ENCODE peak calls at places on chromosomes 3 and 15, in nine cellular contexts. P is SW480; F is NCI-H774; A is activated naive CD4-positive, alpha-beta T cell; C is NCI-H1436; G is neural crest cell; M is HS-27A; E is psoas muscle; Y is activated CD4-positive, alpha-beta T cell treated with anti-CD3 and anti-CD28 coated beads, Interleukin-2, amount 10 ng/mL, durations not matched to agents 7 days and 5 days. W is an unnamed sample.

GRCh38 chr3:64248247-64248646 is 23.0 kb upstream of the PRICKLE2 start:
- DNase-seq in M (no peak), E (no peak), Y (no peak), G (no peak), F (no peak), A (no peak), P (peak), C (no peak), W (no peak)

GRCh38 chr15:31230630-31231485 is 95.8 kb upstream of the KLF13 start:
- DNase-seq in A (no peak), E (no peak), P (no peak), C (no peak), G (no peak), Y (no peak), M (no peak), F (no peak), W (no peak)

GRCh38 chr15:51375966-51376640 is 34.6 kb downstream of the GLDN start:
- DNase-seq in Y (no peak), C (no peak), E (no peak), P (no peak), G (no peak), A (no peak), M (no peak), F (peak), W (no peak)

GRCh38 chr3:23666818-23667217 is 138.9 kb upstream of the UBE2E1 start:
- DNase-seq in C (no peak), A (no peak), M (no peak), F (no peak), G (no peak), Y (no peak), E (no peak), P (no peak), W (no peak)

GRCh38 chr3:165837058-165837525 is at the start of gene BCHE:
- DNase-seq in F (peak), G (peak), E (peak), Y (no peak), M (no peak), P (peak), A (no peak), C (peak), W (peak)

GRCh38 chr15:41794081-41794480 is 19.8 kb downstream of the MAPKBP1 start:
- DNase-seq in A (no peak), Y (no peak), G (no peak), C (no peak), E (no peak), P (no peak), F (no peak), M (no peak), W (no peak)

GRCh38 chr15:98754283-98755022 is 106.1 kb downstream of the IGF1R start:
- DNase-seq in M (no peak), A (no peak), C (no peak), F (no peak), G (no peak), P (no peak), Y (no peak), E (no peak), W (no peak)

GRCh38 chr15:71232411-71232810 is 117.1 kb downstream of the THSD4 start:
- DNase-seq in A (no peak), M (no peak), C (no peak), F (no peak), E (no peak), P (no peak), Y (no peak), G (no peak), W (no peak)

GRCh38 chr3:22089284-22089683 is 338.3 kb upstream of the ZNF385D start:
- DNase-seq in G (no peak), P (peak), Y (no peak), C (no peak), A (no peak), M (no peak), E (no peak), F (peak), W (peak)

GRCh38 chr3:196987022-196987421 is 18.4 kb upstream of the PIGZ start:
- DNase-seq in P (no peak), E (no peak), C (no peak), F (no peak), M (no peak), Y (no peak), A (no peak), G (no peak), W (no peak)

W was measured in NCI-H446.